ENCODE peak calls at places on chromosomes 7 and 10, in four cellular contexts. One of them, this sample, is unnamed.

GRCh38 chr7:154451480-154452457 is 399.6 kb downstream of the DPP6 start:
- DNase-seq in renal cortical epithelial cell: no peak
- DNase-seq in uterus: no peak
- DNase-seq in hippocampal formation: peak
- DNase-seq in this sample: no peak

GRCh38 chr7:138169441-138169851 is 93.2 kb downstream of the AKR1D1 start:
- DNase-seq in hippocampal formation: no peak
- DNase-seq in uterus: no peak
- DNase-seq in renal cortical epithelial cell: peak
- DNase-seq in this sample: no peak

GRCh38 chr10:116779076-116779687 is 36.8 kb upstream of the HSPA12A start:
- DNase-seq in uterus: no peak
- DNase-seq in hippocampal formation: no peak
- DNase-seq in renal cortical epithelial cell: peak
- DNase-seq in this sample: no peak

GRCh38 chr10:33163941-33164824 is 170.3 kb downstream of the NRP1 start:
- DNase-seq in hippocampal formation: no peak
- DNase-seq in uterus: no peak
- DNase-seq in renal cortical epithelial cell: no peak
- DNase-seq in this sample: peak

GRCh38 chr10:72274730-72275350 is 1.1 kb downstream of the DDIT4 start:
- DNase-seq in uterus: peak
- DNase-seq in renal cortical epithelial cell: no peak
- DNase-seq in hippocampal formation: no peak
- DNase-seq in this sample: no peak

GRCh38 chr10:69318997-69319727 is 40.9 kb downstream of the HK1 start:
- DNase-seq in renal cortical epithelial cell: peak
- DNase-seq in hippocampal formation: no peak
- DNase-seq in uterus: peak
- DNase-seq in this sample: peak

GRCh38 chr7:18174996-18175395 is 147.3 kb upstream of the PRPS1L1 start:
- DNase-seq in hippocampal formation: no peak
- DNase-seq in renal cortical epithelial cell: no peak
- DNase-seq in uterus: no peak
- DNase-seq in this sample: no peak

GRCh38 chr7:38704041-38704547 is 72.9 kb upstream of the AMPH start:
- DNase-seq in renal cortical epithelial cell: no peak
- DNase-seq in hippocampal formation: no peak
- DNase-seq in uterus: no peak
- DNase-seq in this sample: peak

GRCh38 chr7:39946693-39947092 is 3.4 kb upstream of the CDK13 start:
- DNase-seq in hippocampal formation: no peak
- DNase-seq in renal cortical epithelial cell: no peak
- DNase-seq in uterus: no peak
- DNase-seq in this sample: no peak

GRCh38 chr7:116443101-116443523 is 56.4 kb upstream of the CAV2 start:
- DNase-seq in uterus: no peak
- DNase-seq in hippocampal formation: no peak
- DNase-seq in renal cortical epithelial cell: peak
- DNase-seq in this sample: peak

This sample was measured in bronchial epithelial cell.